ENCODE peak calls at places on chromosomes 3 and 15, in nine cellular contexts. G, V, N, B, M, Q, S, E and X are unnamed samples.

GRCh38 chr15:89019436-89019835 is 68.8 kb upstream of the ABHD2 start:
- DNase-seq in M (no peak), B (no peak), V (no peak), Q (no peak), S (peak), E (no peak), N (no peak), G (no peak), X (no peak)

GRCh38 chr3:9552252-9552999 is 1.2 kb downstream of the LHFPL4 start:
- DNase-seq in N (peak), M (peak), Q (no peak), B (peak), E (peak), S (peak), V (peak), G (peak), X (peak)

GRCh38 chr3:48598323-48599076 is 3.4 kb upstream of the COL7A1 start:
- DNase-seq in V (peak), Q (peak), G (peak), N (peak), S (no peak), B (peak), M (peak), E (no peak), X (peak)

GRCh38 chr3:68876112-68876713 is 56.1 kb downstream of the TAFA4 start:
- DNase-seq in E (no peak), B (peak), V (peak), N (no peak), Q (peak), G (peak), S (no peak), M (peak), X (peak)

GRCh38 chr15:49918106-49918505 is 200.9 kb downstream of the ATP8B4 start:
- DNase-seq in E (no peak), G (peak), M (peak), Q (no peak), S (no peak), N (no peak), V (peak), B (no peak), X (peak)

GRCh38 chr3:50297896-50298725 is 1.1 kb downstream of the HYAL3 start:
- DNase-seq in N (no peak), V (no peak), E (peak), B (no peak), Q (no peak), G (no peak), S (no peak), M (no peak), X (no peak)

GRCh38 chr15:65044724-65045481 is at the start of gene SLC51B:
- DNase-seq in N (peak), S (peak), B (no peak), M (no peak), V (no peak), E (no peak), Q (no peak), G (peak), X (no peak)

GRCh38 chr3:171420667-171421066 is 39.5 kb downstream of the TNIK start:
- DNase-seq in M (no peak), E (no peak), Q (no peak), V (peak), B (no peak), N (no peak), S (no peak), G (peak), X (peak)

GRCh38 chr3:158539414-158540014 is 31.5 kb upstream of the MLF1 start:
- DNase-seq in G (peak), E (peak), Q (no peak), S (no peak), N (peak), V (peak), B (peak), M (peak), X (peak)

GRCh38 chr3:4979401-4980228 is at the start of gene BHLHE40:
- DNase-seq in G (no peak), B (no peak), M (no peak), E (no peak), S (no peak), V (no peak), N (peak), Q (no peak), X (no peak)

GRCh38 chr3:52722491-52722890 is 16.6 kb downstream of the SPCS1 start:
- DNase-seq in G (no peak), B (no peak), Q (no peak), V (no peak), N (no peak), S (no peak), E (no peak), M (no peak), X (no peak)

GRCh38 chr3:25447285-25447684 is 19.2 kb downstream of the RARB start:
- DNase-seq in E (no peak), M (no peak), Q (no peak), G (no peak), B (no peak), S (no peak), V (no peak), N (no peak), X (no peak)

GRCh38 chr15:100330221-100330620 is 11.6 kb downstream of the ADAMTS17 start:
- DNase-seq in B (no peak), N (no peak), G (no peak), M (no peak), S (peak), Q (no peak), V (no peak), E (peak), X (no peak)

GRCh38 chr3:177443469-177443868 is 246.2 kb upstream of the TBL1XR1 start:
- DNase-seq in Q (no peak), N (no peak), G (peak), S (no peak), V (peak), M (peak), B (no peak), E (no peak), X (peak)

GRCh38 chr3:55494976-55495375 is 7.9 kb upstream of the WNT5A start:
- DNase-seq in V (no peak), B (no peak), Q (no peak), N (no peak), G (no peak), M (no peak), S (no peak), E (no peak), X (no peak)

GRCh38 chr3:38532529-38532928 is 36.4 kb downstream of the EXOG start:
- DNase-seq in V (no peak), M (no peak), G (no peak), B (no peak), E (no peak), N (no peak), Q (no peak), S (no peak), X (no peak)

GRCh38 chr3:37400945-37401344 is 226.6 kb upstream of the LRRFIP2 start:
- DNase-seq in S (no peak), M (no peak), B (no peak), G (peak), N (no peak), V (no peak), E (no peak), Q (no peak), X (peak)

GRCh38 chr3:66464512-66464894 is 36.3 kb downstream of the LRIG1 start:
- DNase-seq in M (no peak), Q (no peak), G (no peak), V (no peak), E (no peak), N (no peak), B (no peak), S (no peak), X (no peak)

GRCh38 chr3:51332156-51332555 is 52.9 kb upstream of the MANF start:
- DNase-seq in M (no peak), N (no peak), Q (no peak), G (no peak), E (peak), S (no peak), B (no peak), V (no peak), X (no peak)

GRCh38 chr3:197494366-197495058 is 61.3 kb downstream of the BDH1 start:
- DNase-seq in M (peak), Q (no peak), S (no peak), V (peak), E (no peak), G (no peak), N (peak), B (no peak), X (peak)

DNA sequence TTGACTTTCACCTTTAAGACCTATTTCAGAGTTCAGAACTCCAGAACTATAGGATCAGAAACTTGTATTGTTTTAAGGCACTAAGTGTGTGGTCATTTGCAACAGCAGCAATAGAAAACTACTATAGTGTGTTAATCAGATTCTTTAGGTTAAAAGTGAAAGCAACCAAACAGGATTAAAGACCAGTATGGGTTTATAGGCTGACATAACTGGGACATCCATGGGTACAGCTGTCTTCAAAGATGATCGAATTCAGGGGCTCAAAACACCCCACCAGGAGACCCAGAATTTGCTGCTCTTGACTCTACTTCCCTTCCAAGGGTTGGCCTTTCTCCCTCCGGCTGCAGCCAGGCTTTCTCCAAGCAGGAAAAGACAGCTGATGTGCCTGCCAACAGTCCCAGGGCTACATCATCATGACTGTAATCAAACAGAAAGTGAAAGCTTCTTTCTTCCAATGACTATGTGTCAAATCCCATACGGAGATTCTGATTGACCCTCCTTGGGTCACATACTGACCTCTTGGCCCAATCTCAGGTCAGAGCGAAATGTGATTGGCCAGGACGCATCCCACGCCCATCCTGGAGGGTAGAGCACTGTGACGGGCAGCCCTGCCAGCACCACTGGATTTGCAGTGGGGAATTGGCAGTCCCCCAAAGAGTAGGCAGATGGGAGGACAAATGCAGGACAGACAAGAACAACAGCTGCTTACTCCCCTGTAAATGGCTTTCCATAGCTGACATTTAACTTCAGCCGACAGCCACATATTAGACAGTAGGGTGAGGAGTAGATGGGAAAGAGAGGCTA is 51.4 kb upstream of the RNF7 start:
- DNase-seq in Q (peak), M (peak), G (peak), N (peak), B (no peak), E (no peak), V (peak), S (peak), X (peak)
- H3K4me3 ChIP-seq in Q (peak), M (no peak), G (peak), N (no peak), B (peak), E (no peak), V (peak), S (peak), X (peak)

GRCh38 chr3:140092883-140093536 is 158.0 kb downstream of the CLSTN2 start:
- DNase-seq in B (no peak), M (no peak), S (no peak), N (no peak), E (peak), Q (no peak), G (no peak), V (no peak), X (no peak)
- TF ChIP-seq CTCF in B (no peak), M (peak), S (no peak), N (no peak), E (peak), Q (no peak), G (no peak), V (no peak), X (no peak)

GRCh38 chr3:32105291-32106131 is 909 bp upstream of the GPD1L start:
- DNase-seq in M (peak), G (peak), S (peak), N (peak), B (no peak), E (no peak), Q (no peak), V (no peak), X (no peak)
- H3K4me3 ChIP-seq in M (no peak), G (no peak), S (no peak), N (no peak), B (no peak), E (no peak), Q (no peak), V (no peak), X (no peak)

GRCh38 chr15:58931985-58932384 is 1.5 kb downstream of the SLTM start:
- DNase-seq in M (peak), B (no peak), S (no peak), V (peak), Q (peak), N (peak), E (no peak), G (peak), X (peak)

GRCh38 chr15:58934114-58934447 is 602 bp upstream of the SLTM start:
- DNase-seq in S (no peak), M (no peak), Q (no peak), V (no peak), E (no peak), N (no peak), B (no peak), G (no peak), X (no peak)

GRCh38 chr15:58932791-58933310 is 628 bp downstream of the SLTM start:
- DNase-seq in G (peak), E (no peak), Q (no peak), V (peak), B (no peak), S (no peak), N (no peak), M (peak), X (peak)

GRCh38 chr15:58934521-58934920 is 1.0 kb upstream of the SLTM start:
- DNase-seq in B (no peak), V (no peak), S (no peak), N (no peak), E (no peak), M (peak), G (no peak), Q (no peak), X (no peak)

DNA sequence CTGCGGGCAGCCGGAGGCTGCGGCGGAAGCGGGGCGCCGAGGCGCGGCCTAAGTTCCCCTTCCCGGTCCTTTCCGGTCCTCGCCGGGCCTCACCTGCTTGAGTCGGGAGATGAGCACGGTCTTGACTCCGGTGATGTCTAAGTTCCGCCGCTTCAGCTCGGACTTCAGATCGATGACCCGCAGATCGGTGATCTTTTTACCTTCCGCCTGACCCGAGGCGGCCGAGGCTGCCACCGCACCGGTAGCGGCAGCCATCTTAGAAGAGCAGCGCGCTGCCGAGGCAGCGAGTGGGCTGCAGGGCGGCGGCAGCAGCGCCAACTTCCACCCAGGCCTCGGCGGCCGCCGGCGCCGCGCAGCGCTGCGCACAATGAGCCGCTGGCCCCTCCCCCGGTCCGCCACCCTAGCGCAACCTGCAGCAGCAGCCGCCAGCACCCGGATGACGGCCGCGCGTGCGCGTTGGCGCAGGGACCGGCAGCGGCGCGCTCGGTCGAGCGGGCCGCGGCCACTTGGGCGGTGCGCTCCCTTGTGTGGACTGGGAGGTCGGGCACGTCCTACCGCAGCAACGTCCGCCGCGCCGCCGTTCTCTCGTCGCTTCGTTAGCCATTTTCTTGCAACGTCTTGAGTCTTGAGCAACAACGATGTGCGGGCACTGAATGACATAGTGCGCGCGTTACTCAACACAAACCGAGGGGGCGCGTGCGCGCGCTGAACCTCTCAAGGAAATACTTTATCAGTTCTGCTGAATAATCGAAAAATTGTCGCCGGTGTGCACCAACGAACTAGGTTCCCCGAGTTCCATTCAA is at the start of gene SLTM:
- DNase-seq in Q (peak), E (peak), V (peak), G (peak), B (peak), M (peak), N (peak), S (peak), X (peak)
- TF ChIP-seq CTCF in Q (no peak), E (peak), V (peak), G (peak), B (peak), M (peak), N (peak), S (no peak), X (peak)

GRCh38 chr3:72482589-72483249 is 365.5 kb downstream of the SHQ1 start:
- DNase-seq in V (peak), E (peak), N (peak), S (peak), M (peak), Q (peak), B (peak), G (peak), X (peak)

GRCh38 chr3:72480366-72480765 is 367.9 kb downstream of the SHQ1 start:
- DNase-seq in G (no peak), V (no peak), Q (no peak), B (no peak), N (no peak), M (no peak), E (no peak), S (no peak), X (no peak)

GRCh38 chr3:72481542-72481941 is 366.7 kb downstream of the SHQ1 start:
- DNase-seq in E (no peak), M (no peak), G (no peak), V (no peak), N (no peak), S (no peak), Q (no peak), B (no peak), X (no peak)

GRCh38 chr3:72485649-72486048 is 362.6 kb downstream of the SHQ1 start:
- DNase-seq in M (no peak), N (no peak), E (no peak), V (peak), S (no peak), B (no peak), G (peak), Q (no peak), X (peak)

GRCh38 chr3:72483554-72484104 is 364.6 kb downstream of the SHQ1 start:
- DNase-seq in S (no peak), M (no peak), Q (no peak), N (no peak), E (no peak), G (no peak), V (no peak), B (no peak), X (no peak)
- H3K4me3 ChIP-seq in S (no peak), M (no peak), Q (no peak), N (no peak), E (no peak), G (peak), V (no peak), B (no peak), X (no peak)